ENCODE peak calls at places on chromosomes 12 and 14, in six cellular contexts. V is A549; E is endothelial cell; Q is AG10803; G is CD8-positive, alpha-beta T cell; C is IMR-90. M is an unnamed sample.

GRCh38 chr12:103021538-103022218 is 64.2 kb downstream of the ASCL1 start:
- DNase-seq in V (no peak), E (no peak), Q (no peak), G (no peak), C (no peak), M (no peak)

GRCh38 chr14:22474730-22475351 is 114.2 kb downstream of the DAD1 start:
- DNase-seq in V (no peak), E (no peak), Q (peak), G (no peak), C (peak), M (peak)

GRCh38 chr14:67934087-67934486 is 114.5 kb downstream of the RAD51B start:
- DNase-seq in V (peak), E (peak), Q (peak), G (no peak), C (peak), M (peak)

GRCh38 chr14:59123526-59123925 is 64.9 kb upstream of the DAAM1 start:
- DNase-seq in V (no peak), E (peak), Q (peak), G (no peak), C (peak), M (no peak)

GRCh38 chr12:83527700-83528281 is 841.1 kb downstream of the TMTC2 start:
- DNase-seq in V (no peak), E (no peak), Q (no peak), G (no peak), C (no peak), M (peak)

GRCh38 chr14:47675489-47676300 is at the start of gene MDGA2:
- DNase-seq in V (peak), E (peak), Q (no peak), G (no peak), C (no peak), M (no peak)

GRCh38 chr12:114702462-114702861 is 18.5 kb upstream of the TBX3 start:
- DNase-seq in V (no peak), E (no peak), Q (no peak), G (no peak), C (no peak), M (no peak)

GRCh38 chr14:102131741-102132140 is 8.0 kb upstream of the WDR20 start:
- DNase-seq in V (no peak), E (no peak), Q (no peak), G (no peak), C (peak), M (no peak)

GRCh38 chr12:51171884-51172514 is 936 bp downstream of the TFCP2 start:
- DNase-seq in V (no peak), E (peak), Q (peak), G (no peak), C (peak), M (peak)

GRCh38 chr12:43282106-43282505 is 269.9 kb downstream of the ADAMTS20 start:
- DNase-seq in V (no peak), E (no peak), Q (peak), G (no peak), C (peak), M (peak)

GRCh38 chr14:103259184-103259583 is 74.9 kb upstream of the EIF5 start:
- DNase-seq in V (no peak), E (no peak), Q (no peak), G (no peak), C (no peak), M (no peak)

GRCh38 chr12:19299765-19300164 is 139.5 kb upstream of the AEBP2 start:
- DNase-seq in V (no peak), E (no peak), Q (no peak), G (no peak), C (peak), M (peak)

GRCh38 chr12:45208604-45209487 is 7.0 kb upstream of the ANO6 start:
- DNase-seq in V (no peak), E (no peak), Q (peak), G (no peak), C (peak), M (peak)

GRCh38 chr12:22459872-22460490 is 84.4 kb downstream of the C2CD5 start:
- DNase-seq in V (peak), E (no peak), Q (peak), G (no peak), C (peak), M (peak)

GRCh38 chr14:23327947-23328744 is 6.9 kb downstream of the PABPN1 start:
- DNase-seq in V (peak), E (peak), Q (peak), G (peak), C (peak), M (peak)

GRCh38 chr14:80942158-80942738 is 710 bp upstream of the CEP128 start:
- DNase-seq in V (no peak), E (no peak), Q (no peak), G (no peak), C (no peak), M (peak)

GRCh38 chr14:59829469-59829868 is 41.1 kb downstream of the RTN1 start:
- DNase-seq in V (no peak), E (no peak), Q (peak), G (no peak), C (no peak), M (no peak)

GRCh38 chr14:90625445-90625844 is 190.8 kb downstream of the TTC7B start:
- DNase-seq in V (no peak), E (no peak), Q (no peak), G (no peak), C (no peak), M (no peak)

GRCh38 chr12:6792522-6793201 is 3.3 kb downstream of the CD4 start:
- DNase-seq in V (no peak), E (no peak), Q (no peak), G (peak), C (peak), M (peak)

GRCh38 chr14:34438438-34438837 is 23.6 kb downstream of the SPTSSA start:
- DNase-seq in V (no peak), E (no peak), Q (no peak), G (no peak), C (no peak), M (no peak)

GRCh38 chr14:92847220-92848148 is 53.4 kb downstream of the GOLGA5 start:
- DNase-seq in V (no peak), E (no peak), Q (no peak), G (no peak), C (no peak), M (peak)

GRCh38 chr14:95652171-95652570 is 34.1 kb upstream of the TCL1B start:
- DNase-seq in V (no peak), E (no peak), Q (no peak), G (no peak), C (no peak), M (no peak)

GRCh38 chr12:52871291-52871961 is 22.6 kb upstream of the KRT78 start:
- DNase-seq in V (peak), E (no peak), Q (peak), G (no peak), C (peak), M (no peak)

GRCh38 chr12:79643821-79644220 is 46.9 kb downstream of the PAWR start:
- DNase-seq in V (no peak), E (no peak), Q (no peak), G (no peak), C (no peak), M (no peak)

GRCh38 chr14:96097752-96098151 is 58.6 kb downstream of the C14orf132 start:
- DNase-seq in V (no peak), E (no peak), Q (no peak), G (no peak), C (no peak), M (no peak)

GRCh38 chr12:109047081-109047805 is 5.1 kb upstream of the USP30 start:
- DNase-seq in V (no peak), E (no peak), Q (peak), G (no peak), C (peak), M (no peak)

GRCh38 chr12:111171832-111172231 is 197.1 kb downstream of the PHETA1 start:
- DNase-seq in V (no peak), E (no peak), Q (no peak), G (no peak), C (no peak), M (no peak)

GRCh38 chr12:111175404-111175803 is 193.5 kb downstream of the PHETA1 start:
- DNase-seq in V (no peak), E (no peak), Q (no peak), G (no peak), C (no peak), M (no peak)

GRCh38 chr12:111171334-111171733 is 197.6 kb downstream of the PHETA1 start:
- DNase-seq in V (no peak), E (no peak), Q (no peak), G (no peak), C (no peak), M (no peak)

GRCh38 chr12:111173391-111174282 is 195.3 kb downstream of the PHETA1 start:
- DNase-seq in V (no peak), E (no peak), Q (no peak), G (no peak), C (no peak), M (peak)

GRCh38 chr12:111174283-111175108 is 194.4 kb downstream of the PHETA1 start:
- DNase-seq in V (peak), E (no peak), Q (no peak), G (no peak), C (no peak), M (peak)
- TF ChIP-seq CTCF in V (peak), E (no peak), Q (peak), G (no peak), C (no peak), M (peak)

DNA sequence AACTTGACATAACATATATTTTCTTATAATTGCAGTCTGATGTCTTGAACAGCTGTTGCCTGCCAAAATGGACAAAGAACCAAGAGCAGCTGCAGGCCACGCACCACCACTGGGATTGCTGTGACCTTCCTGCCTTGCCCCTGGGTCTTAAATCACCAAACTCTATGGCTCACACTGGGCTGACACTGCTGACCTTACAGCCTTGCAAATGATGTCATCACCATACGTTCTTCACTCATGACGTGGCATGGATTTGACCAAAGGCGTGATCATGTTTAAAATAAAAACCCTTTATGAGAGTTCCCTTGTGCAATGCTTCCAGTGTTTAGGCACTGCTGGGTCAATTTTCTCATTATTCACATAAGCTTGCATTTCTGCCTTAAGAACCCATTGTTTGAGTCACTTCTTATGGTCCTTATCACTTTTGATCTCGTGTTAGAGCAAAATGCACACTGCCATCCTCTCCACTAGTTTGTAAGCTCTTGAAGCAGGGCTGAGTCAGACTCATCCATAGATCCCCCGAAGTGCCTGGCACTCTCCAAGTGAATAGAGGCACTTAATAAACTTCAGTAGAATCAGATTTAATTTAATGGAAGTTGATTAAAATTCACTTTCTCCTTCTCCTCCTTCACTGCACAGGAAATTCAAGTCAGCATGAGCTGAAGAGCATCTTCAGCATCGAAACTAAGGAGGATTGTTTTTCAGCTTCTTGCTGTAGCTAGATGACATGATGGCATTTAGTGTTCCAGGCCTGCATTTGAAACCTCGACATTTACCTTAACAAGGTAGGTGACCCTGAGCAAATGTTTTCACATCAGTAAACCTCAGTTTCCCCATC is 132.4 kb upstream of the PZP start:
- DNase-seq in V (no peak), E (no peak), Q (peak), G (no peak), C (peak), M (no peak)
- TF ChIP-seq CTCF in V (no peak), E (no peak), Q (no peak), G (no peak), C (no peak), M (no peak)

GRCh38 chr14:57883061-57883460 is 17.2 kb upstream of the SLC35F4 start:
- DNase-seq in V (no peak), E (no peak), Q (peak), G (no peak), C (no peak), M (no peak)

GRCh38 chr14:57879516-57879915 is 13.6 kb upstream of the SLC35F4 start:
- DNase-seq in V (no peak), E (no peak), Q (no peak), G (no peak), C (no peak), M (no peak)

GRCh38 chr14:57889245-57889644 is 23.4 kb upstream of the SLC35F4 start:
- DNase-seq in V (no peak), E (no peak), Q (peak), G (no peak), C (no peak), M (no peak)

GRCh38 chr14:57884175-57884574 is 18.3 kb upstream of the SLC35F4 start:
- DNase-seq in V (no peak), E (no peak), Q (no peak), G (no peak), C (no peak), M (no peak)
- TF ChIP-seq CTCF in V (peak), E (peak), Q (peak), G (no peak), C (peak), M (no peak)

GRCh38 chr14:88380405-88380804 is 5.1 kb upstream of the SPATA7 start:
- DNase-seq in V (peak), E (no peak), Q (peak), G (no peak), C (peak), M (peak)

GRCh38 chr14:88384653-88385205 is 728 bp upstream of the SPATA7 start:
- DNase-seq in V (no peak), E (no peak), Q (peak), G (no peak), C (no peak), M (peak)

GRCh38 chr14:88388741-88389282 is 3.4 kb downstream of the SPATA7 start:
- DNase-seq in V (no peak), E (no peak), Q (no peak), G (no peak), C (no peak), M (no peak)

GRCh38 chr14:88386395-88386794 is 938 bp downstream of the SPATA7 start:
- DNase-seq in V (no peak), E (no peak), Q (no peak), G (no peak), C (no peak), M (no peak)

DNA sequence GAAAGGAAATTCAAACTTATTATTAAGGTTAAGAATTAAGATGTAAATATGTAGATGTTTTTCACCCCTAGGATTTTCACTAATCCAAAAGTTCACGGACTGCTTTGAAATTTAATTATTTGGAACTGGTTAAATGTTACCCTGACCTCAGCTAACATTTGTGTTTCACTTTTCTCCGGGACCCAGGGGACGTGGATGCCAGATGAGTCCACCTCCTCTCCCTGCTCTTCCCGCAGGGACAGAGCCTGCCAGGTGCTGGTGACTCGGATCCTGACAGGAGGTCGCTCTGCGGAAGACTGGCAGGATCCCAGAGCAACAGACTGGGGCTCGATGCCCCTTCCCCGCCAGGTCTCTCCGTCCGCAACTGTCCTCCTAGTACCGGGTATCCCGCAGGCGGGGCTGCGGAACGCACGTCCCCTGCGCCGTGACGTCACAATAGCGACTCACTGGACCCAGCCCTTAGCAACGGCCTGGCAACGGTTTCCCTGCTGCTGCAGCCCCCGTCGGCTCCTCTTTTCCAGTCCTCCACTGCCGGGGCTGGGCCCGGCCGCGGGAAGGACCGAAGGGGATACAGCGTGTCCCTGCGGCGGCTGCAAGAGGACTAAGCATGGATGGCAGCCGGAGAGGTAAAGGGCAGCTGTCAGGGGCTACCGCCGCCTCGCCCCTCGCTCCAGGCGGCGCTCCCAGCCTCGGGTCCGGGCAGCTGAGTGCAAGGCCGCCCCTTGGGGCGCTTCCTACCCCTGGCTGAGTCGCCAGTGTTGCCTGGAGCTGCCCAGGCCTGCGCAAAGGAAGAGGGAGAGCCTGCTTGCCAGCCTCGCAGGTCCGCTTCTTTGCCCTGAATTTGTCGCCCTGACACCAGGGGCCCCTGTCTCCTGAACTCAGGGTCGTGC is at the start of gene SPATA7:
- DNase-seq in V (peak), E (peak), Q (peak), G (peak), C (peak), M (peak)
- TF ChIP-seq CTCF in V (no peak), E (no peak), Q (no peak), G (no peak), C (no peak), M (no peak)